ENCODE peak calls at places on chromosomes 11 and 22, in ten cellular contexts. One of them, this sample, is unnamed.

GRCh38 chr11:131723088-131723487 is 352.7 kb downstream of the NTM start:
- DNase-seq in thoracic aorta: no peak
- DNase-seq in PC-3: no peak
- DNase-seq in heart right ventricle: no peak
- DNase-seq in GM12891: no peak
- DNase-seq in fibroblast of the conjunctiva: no peak
- DNase-seq in brain microvascular endothelial cell: no peak
- DNase-seq in HuH-7: no peak
- DNase-seq in foreskin fibroblast: no peak
- DNase-seq in heart left ventricle: no peak
- DNase-seq in this sample: no peak

GRCh38 chr11:46330887-46331652 is 16.2 kb upstream of the DGKZ start:
- DNase-seq in thoracic aorta: no peak
- DNase-seq in PC-3: no peak
- DNase-seq in heart right ventricle: no peak
- DNase-seq in GM12891: no peak
- DNase-seq in fibroblast of the conjunctiva: no peak
- DNase-seq in brain microvascular endothelial cell: no peak
- DNase-seq in HuH-7: no peak
- DNase-seq in foreskin fibroblast: no peak
- DNase-seq in heart left ventricle: no peak
- DNase-seq in this sample: no peak

GRCh38 chr11:74739546-74740270 is 8.5 kb upstream of the CHRDL2 start:
- DNase-seq in thoracic aorta: no peak
- DNase-seq in PC-3: peak; percentile 90
- DNase-seq in heart right ventricle: no peak
- DNase-seq in GM12891: peak; percentile 46
- DNase-seq in fibroblast of the conjunctiva: peak; percentile 47
- DNase-seq in brain microvascular endothelial cell: peak; percentile 35
- DNase-seq in HuH-7: peak; percentile 80
- DNase-seq in foreskin fibroblast: peak; percentile 89
- DNase-seq in heart left ventricle: no peak
- DNase-seq in this sample: peak; percentile 27

GRCh38 chr11:128207861-128208321 is 379.5 kb downstream of the ETS1 start:
- DNase-seq in thoracic aorta: no peak
- DNase-seq in PC-3: peak; percentile 99
- DNase-seq in heart right ventricle: no peak
- DNase-seq in GM12891: no peak
- DNase-seq in fibroblast of the conjunctiva: peak; percentile 80
- DNase-seq in brain microvascular endothelial cell: peak; percentile 65
- DNase-seq in HuH-7: no peak
- DNase-seq in foreskin fibroblast: peak; percentile 95
- DNase-seq in heart left ventricle: no peak
- DNase-seq in this sample: no peak

GRCh38 chr11:128324531-128325141 is 262.7 kb downstream of the ETS1 start:
- DNase-seq in thoracic aorta: no peak
- DNase-seq in PC-3: no peak
- DNase-seq in heart right ventricle: no peak
- DNase-seq in GM12891: no peak
- DNase-seq in fibroblast of the conjunctiva: no peak
- DNase-seq in brain microvascular endothelial cell: no peak
- DNase-seq in HuH-7: no peak
- DNase-seq in foreskin fibroblast: no peak
- DNase-seq in heart left ventricle: no peak
- DNase-seq in this sample: no peak

GRCh38 chr22:36292823-36293530 is 40.0 kb downstream of the APOL1 start:
- DNase-seq in thoracic aorta: no peak
- DNase-seq in PC-3: no peak
- DNase-seq in heart right ventricle: no peak
- DNase-seq in GM12891: no peak
- DNase-seq in fibroblast of the conjunctiva: no peak
- DNase-seq in brain microvascular endothelial cell: no peak
- DNase-seq in HuH-7: no peak
- DNase-seq in foreskin fibroblast: no peak
- DNase-seq in heart left ventricle: no peak
- DNase-seq in this sample: peak; percentile 44

GRCh38 chr22:20152464-20152890 is 1.6 kb upstream of the CCDC188 start:
- DNase-seq in thoracic aorta: no peak
- DNase-seq in PC-3: no peak
- DNase-seq in heart right ventricle: no peak
- DNase-seq in GM12891: no peak
- DNase-seq in fibroblast of the conjunctiva: no peak
- DNase-seq in brain microvascular endothelial cell: no peak
- DNase-seq in HuH-7: no peak
- DNase-seq in foreskin fibroblast: no peak
- DNase-seq in heart left ventricle: no peak
- DNase-seq in this sample: no peak

GRCh38 chr11:32420937-32421532 is 14.3 kb downstream of the WT1 start:
- DNase-seq in thoracic aorta: no peak
- DNase-seq in PC-3: peak; percentile 35
- DNase-seq in heart right ventricle: no peak
- DNase-seq in GM12891: no peak
- DNase-seq in fibroblast of the conjunctiva: no peak
- DNase-seq in brain microvascular endothelial cell: no peak
- DNase-seq in HuH-7: no peak
- DNase-seq in foreskin fibroblast: no peak
- DNase-seq in heart left ventricle: peak; percentile 70
- DNase-seq in this sample: no peak

GRCh38 chr11:47607380-47607779 is 13.2 kb upstream of the C1QTNF4 start:
- DNase-seq in thoracic aorta: no peak
- DNase-seq in PC-3: no peak
- DNase-seq in heart right ventricle: peak; percentile 35
- DNase-seq in GM12891: no peak
- DNase-seq in fibroblast of the conjunctiva: peak; percentile 92
- DNase-seq in brain microvascular endothelial cell: peak; percentile 94
- DNase-seq in HuH-7: no peak
- DNase-seq in foreskin fibroblast: peak; percentile 99
- DNase-seq in heart left ventricle: peak; percentile 39
- DNase-seq in this sample: peak; percentile 62

GRCh38 chr22:20312396-20313191 is 7.3 kb downstream of the DGCR6L start:
- DNase-seq in thoracic aorta: no peak
- DNase-seq in PC-3: no peak
- DNase-seq in heart right ventricle: no peak
- DNase-seq in GM12891: no peak
- DNase-seq in fibroblast of the conjunctiva: no peak
- DNase-seq in brain microvascular endothelial cell: no peak
- DNase-seq in HuH-7: no peak
- DNase-seq in foreskin fibroblast: no peak
- DNase-seq in heart left ventricle: no peak
- DNase-seq in this sample: no peak

GRCh38 chr11:68146010-68146540 is 24.9 kb upstream of the CHKA start:
- DNase-seq in thoracic aorta: no peak
- DNase-seq in PC-3: peak; percentile 77
- DNase-seq in heart right ventricle: peak; percentile 84
- DNase-seq in GM12891: no peak
- DNase-seq in fibroblast of the conjunctiva: no peak
- DNase-seq in brain microvascular endothelial cell: no peak
- DNase-seq in HuH-7: no peak
- DNase-seq in foreskin fibroblast: peak; percentile 21
- DNase-seq in heart left ventricle: peak; percentile 85
- DNase-seq in this sample: peak; percentile 71

GRCh38 chr11:112455791-112456190 is 195.1 kb upstream of the PLET1 start:
- DNase-seq in thoracic aorta: no peak
- DNase-seq in PC-3: peak; percentile 19
- DNase-seq in heart right ventricle: no peak
- DNase-seq in GM12891: no peak
- DNase-seq in fibroblast of the conjunctiva: no peak
- DNase-seq in brain microvascular endothelial cell: no peak
- DNase-seq in HuH-7: no peak
- DNase-seq in foreskin fibroblast: no peak
- DNase-seq in heart left ventricle: no peak
- DNase-seq in this sample: no peak

GRCh38 chr11:31645747-31646146 is 136.2 kb downstream of the ELP4 start:
- DNase-seq in thoracic aorta: no peak
- DNase-seq in PC-3: peak; percentile 86
- DNase-seq in heart right ventricle: no peak
- DNase-seq in GM12891: no peak
- DNase-seq in fibroblast of the conjunctiva: peak; percentile 68
- DNase-seq in brain microvascular endothelial cell: peak; percentile 82
- DNase-seq in HuH-7: no peak
- DNase-seq in foreskin fibroblast: peak; percentile 90
- DNase-seq in heart left ventricle: no peak
- DNase-seq in this sample: no peak

GRCh38 chr22:38191115-38191514 is 9.5 kb upstream of the PLA2G6 start:
- DNase-seq in thoracic aorta: no peak
- DNase-seq in PC-3: no peak
- DNase-seq in heart right ventricle: no peak
- DNase-seq in GM12891: no peak
- DNase-seq in fibroblast of the conjunctiva: no peak
- DNase-seq in brain microvascular endothelial cell: no peak
- DNase-seq in HuH-7: no peak
- DNase-seq in foreskin fibroblast: no peak
- DNase-seq in heart left ventricle: no peak
- DNase-seq in this sample: no peak

GRCh38 chr11:64970731-64971151 is 1.2 kb downstream of the MAJIN start:
- DNase-seq in thoracic aorta: no peak
- DNase-seq in PC-3: peak; percentile 95
- DNase-seq in heart right ventricle: no peak
- DNase-seq in GM12891: no peak
- DNase-seq in fibroblast of the conjunctiva: no peak
- DNase-seq in brain microvascular endothelial cell: no peak
- DNase-seq in HuH-7: no peak
- DNase-seq in foreskin fibroblast: no peak
- DNase-seq in heart left ventricle: no peak
- DNase-seq in this sample: no peak

GRCh38 chr22:22342697-22343602 is 98.4 kb downstream of the VPREB1 start:
- DNase-seq in thoracic aorta: no peak
- DNase-seq in PC-3: peak; percentile 81
- DNase-seq in heart right ventricle: peak; percentile 31
- DNase-seq in GM12891: peak; percentile 34
- DNase-seq in fibroblast of the conjunctiva: no peak
- DNase-seq in brain microvascular endothelial cell: no peak
- DNase-seq in HuH-7: peak; percentile 74
- DNase-seq in foreskin fibroblast: peak; percentile 29
- DNase-seq in heart left ventricle: no peak
- DNase-seq in this sample: no peak

GRCh38 chr11:64729851-64730382 is 6.9 kb upstream of the NRXN2 start:
- DNase-seq in thoracic aorta: no peak
- DNase-seq in PC-3: peak; percentile 19
- DNase-seq in heart right ventricle: peak; percentile 45
- DNase-seq in GM12891: no peak
- DNase-seq in fibroblast of the conjunctiva: no peak
- DNase-seq in brain microvascular endothelial cell: no peak
- DNase-seq in HuH-7: no peak
- DNase-seq in foreskin fibroblast: peak; percentile 40
- DNase-seq in heart left ventricle: no peak
- DNase-seq in this sample: no peak

GRCh38 chr22:47213571-47214230 is 451.3 kb downstream of the TBC1D22A start:
- DNase-seq in thoracic aorta: no peak
- DNase-seq in PC-3: peak; percentile 61
- DNase-seq in heart right ventricle: no peak
- DNase-seq in GM12891: no peak
- DNase-seq in fibroblast of the conjunctiva: no peak
- DNase-seq in brain microvascular endothelial cell: no peak
- DNase-seq in HuH-7: peak; percentile 84
- DNase-seq in foreskin fibroblast: no peak
- DNase-seq in heart left ventricle: no peak
- DNase-seq in this sample: peak; percentile 32

GRCh38 chr22:35839811-35840739 is 122.4 kb downstream of the APOL5 start:
- DNase-seq in thoracic aorta: peak; percentile 76
- DNase-seq in PC-3: peak; percentile 91
- DNase-seq in heart right ventricle: peak; percentile 79
- DNase-seq in GM12891: no peak
- DNase-seq in fibroblast of the conjunctiva: peak; percentile 97
- DNase-seq in brain microvascular endothelial cell: peak; percentile 95
- DNase-seq in HuH-7: no peak
- DNase-seq in foreskin fibroblast: peak; percentile 99
- DNase-seq in heart left ventricle: peak; percentile 85
- DNase-seq in this sample: peak; percentile 92

GRCh38 chr11:12184696-12185095 is 74.3 kb downstream of the MICAL2 start:
- DNase-seq in thoracic aorta: no peak
- DNase-seq in PC-3: peak; percentile 23
- DNase-seq in heart right ventricle: no peak
- DNase-seq in GM12891: no peak
- DNase-seq in fibroblast of the conjunctiva: no peak
- DNase-seq in brain microvascular endothelial cell: no peak
- DNase-seq in HuH-7: no peak
- DNase-seq in foreskin fibroblast: peak; percentile 59
- DNase-seq in heart left ventricle: no peak
- DNase-seq in this sample: no peak

GRCh38 chr11:109986488-109986887 is 106.7 kb upstream of the ZC3H12C start:
- DNase-seq in thoracic aorta: no peak
- DNase-seq in PC-3: no peak
- DNase-seq in heart right ventricle: no peak
- DNase-seq in GM12891: no peak
- DNase-seq in fibroblast of the conjunctiva: no peak
- DNase-seq in brain microvascular endothelial cell: no peak
- DNase-seq in HuH-7: no peak
- DNase-seq in foreskin fibroblast: no peak
- DNase-seq in heart left ventricle: no peak
- DNase-seq in this sample: no peak

GRCh38 chr11:20158597-20159257 is 1.5 kb downstream of the DBX1 start:
- DNase-seq in thoracic aorta: peak; percentile 14
- DNase-seq in PC-3: peak; percentile 44
- DNase-seq in heart right ventricle: peak; percentile 38
- DNase-seq in GM12891: no peak
- DNase-seq in fibroblast of the conjunctiva: peak; percentile 9
- DNase-seq in brain microvascular endothelial cell: peak; percentile 55
- DNase-seq in HuH-7: peak; percentile 64
- DNase-seq in foreskin fibroblast: peak; percentile 82
- DNase-seq in heart left ventricle: peak; percentile 47
- DNase-seq in this sample: peak; percentile 58

GRCh38 chr22:44211256-44211945 is 30.7 kb downstream of the PARVG start:
- DNase-seq in thoracic aorta: no peak
- DNase-seq in PC-3: no peak
- DNase-seq in heart right ventricle: no peak
- DNase-seq in GM12891: no peak
- DNase-seq in fibroblast of the conjunctiva: no peak
- DNase-seq in brain microvascular endothelial cell: no peak
- DNase-seq in HuH-7: peak; percentile 1
- DNase-seq in foreskin fibroblast: no peak
- DNase-seq in heart left ventricle: no peak
- DNase-seq in this sample: no peak

GRCh38 chr11:48169706-48170105 is 46.9 kb upstream of the OR4B1 start:
- DNase-seq in thoracic aorta: no peak
- DNase-seq in PC-3: no peak
- DNase-seq in heart right ventricle: peak; percentile 60
- DNase-seq in GM12891: no peak
- DNase-seq in fibroblast of the conjunctiva: no peak
- DNase-seq in brain microvascular endothelial cell: peak; percentile 58
- DNase-seq in HuH-7: no peak
- DNase-seq in foreskin fibroblast: no peak
- DNase-seq in heart left ventricle: peak; percentile 83
- DNase-seq in this sample: no peak

GRCh38 chr11:74265256-74265655 is 46.2 kb downstream of the P4HA3 start:
- DNase-seq in thoracic aorta: no peak
- DNase-seq in PC-3: no peak
- DNase-seq in heart right ventricle: no peak
- DNase-seq in GM12891: no peak
- DNase-seq in fibroblast of the conjunctiva: no peak
- DNase-seq in brain microvascular endothelial cell: no peak
- DNase-seq in HuH-7: no peak
- DNase-seq in foreskin fibroblast: no peak
- DNase-seq in heart left ventricle: no peak
- DNase-seq in this sample: no peak